ENCODE peak calls at places on chromosomes 11 and 22, in eight cellular contexts. One of them, this sample, is unnamed.
A peak's percentile ranks its signal among the peaks of the same experiment; 100 is the strongest.

GRCh38 chr11:88552377-88553029 is 215.0 kb upstream of the CTSC start:
- DNase-seq in ELR: peak; percentile 78
- DNase-seq in mesothelial cell of epicardium: no peak
- DNase-seq in astrocyte of the cerebellum: no peak
- DNase-seq in Calu3: peak; percentile 65
- DNase-seq in HT1080: peak; percentile 51
- DNase-seq in HEK293T: peak; percentile 65
- DNase-seq in hippocampal formation: no peak
- DNase-seq in this sample: no peak

GRCh38 chr22:18032455-18033101 is 8.2 kb upstream of the MICAL3 start:
- DNase-seq in mesothelial cell of epicardium: no peak
- DNase-seq in astrocyte of the cerebellum: no peak
- DNase-seq in HT1080: peak; percentile 94
- DNase-seq in Calu3: peak; percentile 50
- DNase-seq in ELR: peak; percentile 93
- DNase-seq in HEK293T: no peak
- DNase-seq in hippocampal formation: no peak
- DNase-seq in this sample: peak; percentile 82

GRCh38 chr11:123173856-123174186 is 21.2 kb downstream of the CLMP start:
- DNase-seq in HEK293T: no peak
- DNase-seq in Calu3: no peak
- DNase-seq in HT1080: no peak
- DNase-seq in ELR: no peak
- DNase-seq in astrocyte of the cerebellum: no peak
- DNase-seq in mesothelial cell of epicardium: no peak
- DNase-seq in hippocampal formation: no peak
- DNase-seq in this sample: no peak

GRCh38 chr11:94647926-94648325 is 80.8 kb downstream of the PIWIL4 start:
- DNase-seq in Calu3: no peak
- DNase-seq in hippocampal formation: no peak
- DNase-seq in HT1080: no peak
- DNase-seq in mesothelial cell of epicardium: no peak
- DNase-seq in HEK293T: no peak
- DNase-seq in astrocyte of the cerebellum: no peak
- DNase-seq in ELR: no peak
- DNase-seq in this sample: no peak

GRCh38 chr11:63993100-63993499 is 6.9 kb downstream of the OTUB1 start:
- DNase-seq in HEK293T: no peak
- DNase-seq in mesothelial cell of epicardium: no peak
- DNase-seq in HT1080: no peak
- DNase-seq in astrocyte of the cerebellum: no peak
- DNase-seq in ELR: no peak
- DNase-seq in hippocampal formation: no peak
- DNase-seq in Calu3: no peak
- DNase-seq in this sample: no peak

GRCh38 chr11:119992171-119993051 is 145.5 kb downstream of the TRIM29 start:
- DNase-seq in astrocyte of the cerebellum: no peak
- DNase-seq in hippocampal formation: no peak
- DNase-seq in HT1080: no peak
- DNase-seq in mesothelial cell of epicardium: no peak
- DNase-seq in ELR: no peak
- DNase-seq in HEK293T: no peak
- DNase-seq in Calu3: no peak
- DNase-seq in this sample: no peak

GRCh38 chr11:1640076-1640946 is 10.7 kb downstream of the KRTAP5-5 start:
- DNase-seq in ELR: peak; percentile 45
- DNase-seq in astrocyte of the cerebellum: no peak
- DNase-seq in HT1080: no peak
- DNase-seq in mesothelial cell of epicardium: no peak
- DNase-seq in HEK293T: peak; percentile 81
- DNase-seq in Calu3: peak; percentile 61
- DNase-seq in hippocampal formation: no peak
- DNase-seq in this sample: no peak

GRCh38 chr11:44509291-44509690 is 56.2 kb upstream of the CD82 start:
- DNase-seq in hippocampal formation: no peak
- DNase-seq in ELR: no peak
- DNase-seq in astrocyte of the cerebellum: no peak
- DNase-seq in Calu3: no peak
- DNase-seq in mesothelial cell of epicardium: no peak
- DNase-seq in HEK293T: no peak
- DNase-seq in HT1080: no peak
- DNase-seq in this sample: no peak

GRCh38 chr11:11510939-11511338 is 110.9 kb downstream of the GALNT18 start:
- DNase-seq in HEK293T: no peak
- DNase-seq in astrocyte of the cerebellum: peak; percentile 27
- DNase-seq in Calu3: no peak
- DNase-seq in HT1080: peak; percentile 48
- DNase-seq in hippocampal formation: peak; percentile 71
- DNase-seq in mesothelial cell of epicardium: no peak
- DNase-seq in ELR: no peak
- DNase-seq in this sample: peak; percentile 12

GRCh38 chr11:8785457-8785856 is 102.9 kb downstream of the RPL27A start:
- DNase-seq in astrocyte of the cerebellum: no peak
- DNase-seq in hippocampal formation: no peak
- DNase-seq in HEK293T: no peak
- DNase-seq in Calu3: no peak
- DNase-seq in ELR: no peak
- DNase-seq in HT1080: no peak
- DNase-seq in mesothelial cell of epicardium: no peak
- DNase-seq in this sample: no peak

GRCh38 chr11:86523738-86524602 is 148.4 kb downstream of the ME3 start:
- DNase-seq in ELR: peak; percentile 99
- DNase-seq in HEK293T: no peak
- DNase-seq in HT1080: peak; percentile 96
- DNase-seq in mesothelial cell of epicardium: no peak
- DNase-seq in hippocampal formation: no peak
- DNase-seq in astrocyte of the cerebellum: peak; percentile 74
- DNase-seq in Calu3: peak; percentile 29
- DNase-seq in this sample: peak; percentile 92

GRCh38 chr11:2886191-2886894 is 768 bp upstream of the CDKN1C start:
- DNase-seq in HEK293T: no peak
- DNase-seq in ELR: no peak
- DNase-seq in HT1080: no peak
- DNase-seq in hippocampal formation: no peak
- DNase-seq in mesothelial cell of epicardium: no peak
- DNase-seq in Calu3: no peak
- DNase-seq in astrocyte of the cerebellum: no peak
- DNase-seq in this sample: no peak

GRCh38 chr22:45640941-45641621 is 30.6 kb upstream of the ATXN10 start:
- DNase-seq in mesothelial cell of epicardium: no peak
- DNase-seq in hippocampal formation: no peak
- DNase-seq in HT1080: no peak
- DNase-seq in Calu3: no peak
- DNase-seq in HEK293T: no peak
- DNase-seq in astrocyte of the cerebellum: no peak
- DNase-seq in ELR: no peak
- DNase-seq in this sample: no peak

GRCh38 chr11:786235-787083 is 3.4 kb downstream of the CEND1 start:
- DNase-seq in Calu3: no peak
- DNase-seq in HEK293T: no peak
- DNase-seq in astrocyte of the cerebellum: no peak
- DNase-seq in mesothelial cell of epicardium: no peak
- DNase-seq in ELR: no peak
- DNase-seq in hippocampal formation: no peak
- DNase-seq in HT1080: no peak
- DNase-seq in this sample: no peak

GRCh38 chr11:116114198-116114651 is 610.0 kb upstream of the CADM1 start:
- DNase-seq in astrocyte of the cerebellum: no peak
- DNase-seq in ELR: no peak
- DNase-seq in mesothelial cell of epicardium: no peak
- DNase-seq in HEK293T: no peak
- DNase-seq in HT1080: no peak
- DNase-seq in Calu3: no peak
- DNase-seq in hippocampal formation: peak; percentile 68
- DNase-seq in this sample: no peak

GRCh38 chr22:23278883-23279675 is 98.8 kb downstream of the BCR start:
- DNase-seq in Calu3: peak; percentile 76
- DNase-seq in HT1080: no peak
- DNase-seq in hippocampal formation: no peak
- DNase-seq in astrocyte of the cerebellum: no peak
- DNase-seq in ELR: no peak
- DNase-seq in HEK293T: no peak
- DNase-seq in mesothelial cell of epicardium: no peak
- DNase-seq in this sample: no peak

GRCh38 chr11:41872458-41872857 is 413.0 kb upstream of the LRRC4C start:
- DNase-seq in hippocampal formation: no peak
- DNase-seq in Calu3: no peak
- DNase-seq in HT1080: no peak
- DNase-seq in HEK293T: no peak
- DNase-seq in mesothelial cell of epicardium: no peak
- DNase-seq in astrocyte of the cerebellum: no peak
- DNase-seq in ELR: no peak
- DNase-seq in this sample: no peak

GRCh38 chr22:37965940-37966664 is 12.6 kb downstream of the POLR2F start:
- DNase-seq in ELR: no peak
- DNase-seq in HEK293T: no peak
- DNase-seq in HT1080: no peak
- DNase-seq in astrocyte of the cerebellum: peak; percentile 19
- DNase-seq in Calu3: no peak
- DNase-seq in mesothelial cell of epicardium: no peak
- DNase-seq in hippocampal formation: no peak
- DNase-seq in this sample: no peak